ENCODE peak calls at places on chromosomes 2 and 18, in eight cellular contexts. O, B, A, N, P, T, F and K are unnamed samples.

GRCh38 chr2:238845583-238846480 is 2.1 kb upstream of the TWIST2 start:
- DNase-seq in P (no peak), F (no peak), O (no peak), B (peak), N (no peak), A (no peak), T (no peak), K (no peak)

GRCh38 chr18:63155169-63155852 is 164.3 kb downstream of the BCL2 start:
- DNase-seq in F (peak), A (no peak), N (peak), P (peak), O (peak), B (no peak), T (peak), K (no peak)

GRCh38 chr2:48194641-48195040 is 288.3 kb upstream of the FBXO11 start:
- DNase-seq in T (no peak), P (no peak), O (no peak), A (no peak), N (no peak), B (no peak), F (no peak), K (no peak)

GRCh38 chr2:122368576-122369243 is 613.3 kb downstream of the TSN start:
- DNase-seq in N (no peak), F (no peak), A (no peak), P (no peak), O (no peak), B (no peak), T (no peak), K (no peak)

GRCh38 chr2:190858817-190859216 is 21.8 kb upstream of the GLS start:
- DNase-seq in A (no peak), T (no peak), P (no peak), N (no peak), B (no peak), F (no peak), O (no peak), K (no peak)

GRCh38 chr18:389658-390357 is 110.7 kb downstream of the COLEC12 start:
- DNase-seq in P (no peak), B (no peak), N (no peak), T (no peak), O (no peak), F (no peak), A (no peak), K (no peak)

GRCh38 chr2:198545411-198545810 is 741.0 kb downstream of the PLCL1 start:
- DNase-seq in N (no peak), A (no peak), P (no peak), O (no peak), B (no peak), F (no peak), T (no peak), K (no peak)

GRCh38 chr2:171150694-171151285 is 9.9 kb downstream of the TLK1 start:
- DNase-seq in O (no peak), T (no peak), N (no peak), A (no peak), F (no peak), B (no peak), P (no peak), K (no peak)

GRCh38 chr2:240355001-240355891 is 80.2 kb upstream of the GPC1 start:
- DNase-seq in A (no peak), P (no peak), F (no peak), T (no peak), N (no peak), O (no peak), B (no peak), K (no peak)

GRCh38 chr2:149566652-149567051 is 20.9 kb downstream of the MMADHC start:
- DNase-seq in O (no peak), P (no peak), F (no peak), A (no peak), B (no peak), T (no peak), N (no peak), K (no peak)

GRCh38 chr2:45849491-45850283 is 198.2 kb downstream of the PRKCE start:
- DNase-seq in T (no peak), A (no peak), B (no peak), O (no peak), P (no peak), N (no peak), F (no peak), K (no peak)

GRCh38 chr2:15653806-15654726 is 62.4 kb downstream of the DDX1 start:
- DNase-seq in F (no peak), A (no peak), N (no peak), O (no peak), P (no peak), B (no peak), T (no peak), K (no peak)

GRCh38 chr2:189685540-189686229 is 11.2 kb downstream of the ANKAR start:
- DNase-seq in B (no peak), A (no peak), P (peak), N (no peak), T (no peak), F (peak), O (peak), K (no peak)

GRCh38 chr2:135563793-135564192 is 32.5 kb downstream of the R3HDM1 start:
- DNase-seq in P (peak), F (no peak), B (no peak), T (no peak), O (peak), N (no peak), A (no peak), K (no peak)

GRCh38 chr2:224646242-224646846 is 61.2 kb upstream of the CUL3 start:
- DNase-seq in P (peak), A (no peak), F (no peak), B (no peak), O (peak), N (no peak), T (peak), K (no peak)

GRCh38 chr2:84958135-84959044 is 12.6 kb upstream of the KCMF1 start:
- DNase-seq in O (peak), N (no peak), B (no peak), F (peak), T (peak), A (no peak), P (no peak), K (no peak)

GRCh38 chr2:228541794-228542193 is 360.3 kb upstream of the SPHKAP start:
- DNase-seq in F (no peak), T (no peak), O (no peak), A (no peak), N (no peak), P (no peak), B (no peak), K (no peak)

GRCh38 chr2:99970292-99970868 is 172.0 kb downstream of the AFF3 start:
- DNase-seq in O (no peak), F (no peak), N (no peak), T (no peak), B (peak), A (no peak), P (no peak), K (no peak)

GRCh38 chr18:49768051-49768391 is 45.3 kb downstream of the ACAA2 start:
- DNase-seq in A (no peak), N (peak), O (peak), P (peak), T (peak), F (peak), B (no peak), K (no peak)

GRCh38 chr18:68150976-68151375 is 563.9 kb downstream of the TMX3 start:
- DNase-seq in O (no peak), B (no peak), A (no peak), N (no peak), F (no peak), T (no peak), P (no peak), K (no peak)

GRCh38 chr2:179036353-179036905 is 13.5 kb downstream of the CCDC141 start:
- DNase-seq in F (no peak), P (no peak), N (no peak), B (no peak), T (no peak), O (no peak), A (no peak), K (no peak)

GRCh38 chr2:144967971-144968370 is 448.1 kb upstream of the ZEB2 start:
- DNase-seq in A (no peak), F (no peak), N (no peak), T (no peak), O (no peak), B (no peak), P (no peak), K (no peak)

GRCh38 chr18:57425096-57425495 is 10.1 kb upstream of the ONECUT2 start:
- DNase-seq in O (no peak), P (no peak), B (no peak), A (no peak), T (no peak), F (no peak), N (no peak), K (no peak)

GRCh38 chr2:178391701-178392100 is 59.3 kb downstream of the PRKRA start:
- DNase-seq in O (no peak), P (no peak), F (no peak), B (no peak), T (no peak), N (no peak), A (no peak), K (no peak)

GRCh38 chr2:236706803-236707202 is 137.2 kb downstream of the ACKR3 start:
- DNase-seq in A (no peak), O (no peak), F (no peak), N (no peak), P (no peak), B (no peak), T (no peak), K (no peak)

GRCh38 chr2:237603718-237604362 is 13.3 kb upstream of the RAB17 start:
- DNase-seq in A (peak), N (no peak), F (no peak), T (no peak), O (peak), B (no peak), P (no peak), K (no peak)

GRCh38 chr2:240966457-240966905 is 31.9 kb upstream of the SNED1 start:
- DNase-seq in O (no peak), T (no peak), F (no peak), A (no peak), P (no peak), N (no peak), B (no peak), K (no peak)

GRCh38 chr18:54607213-54607934 is 16.3 kb downstream of the DYNAP start:
- DNase-seq in A (no peak), F (peak), N (no peak), O (peak), B (no peak), P (peak), T (no peak), K (no peak)

GRCh38 chr2:234293973-234294372 is 202.9 kb downstream of the ARL4C start:
- DNase-seq in A (no peak), F (no peak), P (no peak), B (no peak), O (peak), T (peak), N (no peak), K (no peak)

GRCh38 chr2:177771191-177771590 is 301.4 kb downstream of the PDE11A start:
- DNase-seq in A (no peak), F (no peak), T (peak), N (no peak), P (no peak), B (no peak), O (no peak), K (no peak)

GRCh38 chr2:28356095-28356911 is 36.4 kb upstream of the FOSL2 start:
- DNase-seq in B (peak), P (peak), O (peak), A (no peak), F (peak), T (no peak), N (peak), K (no peak)

GRCh38 chr2:8004250-8004681 is 677.6 kb upstream of the ID2 start:
- DNase-seq in B (no peak), A (no peak), T (no peak), N (no peak), F (no peak), O (no peak), P (peak), K (no peak)

GRCh38 chr2:67342394-67342793 is 54.7 kb upstream of the ETAA1 start:
- DNase-seq in O (no peak), P (no peak), N (no peak), F (no peak), B (no peak), A (no peak), T (no peak), K (no peak)
- TF ChIP-seq POLR2AphosphoS5 in O (no peak), P (no peak), N (no peak), F (no peak), B (no peak), A (no peak), T (no peak), K (no peak)

DNA sequence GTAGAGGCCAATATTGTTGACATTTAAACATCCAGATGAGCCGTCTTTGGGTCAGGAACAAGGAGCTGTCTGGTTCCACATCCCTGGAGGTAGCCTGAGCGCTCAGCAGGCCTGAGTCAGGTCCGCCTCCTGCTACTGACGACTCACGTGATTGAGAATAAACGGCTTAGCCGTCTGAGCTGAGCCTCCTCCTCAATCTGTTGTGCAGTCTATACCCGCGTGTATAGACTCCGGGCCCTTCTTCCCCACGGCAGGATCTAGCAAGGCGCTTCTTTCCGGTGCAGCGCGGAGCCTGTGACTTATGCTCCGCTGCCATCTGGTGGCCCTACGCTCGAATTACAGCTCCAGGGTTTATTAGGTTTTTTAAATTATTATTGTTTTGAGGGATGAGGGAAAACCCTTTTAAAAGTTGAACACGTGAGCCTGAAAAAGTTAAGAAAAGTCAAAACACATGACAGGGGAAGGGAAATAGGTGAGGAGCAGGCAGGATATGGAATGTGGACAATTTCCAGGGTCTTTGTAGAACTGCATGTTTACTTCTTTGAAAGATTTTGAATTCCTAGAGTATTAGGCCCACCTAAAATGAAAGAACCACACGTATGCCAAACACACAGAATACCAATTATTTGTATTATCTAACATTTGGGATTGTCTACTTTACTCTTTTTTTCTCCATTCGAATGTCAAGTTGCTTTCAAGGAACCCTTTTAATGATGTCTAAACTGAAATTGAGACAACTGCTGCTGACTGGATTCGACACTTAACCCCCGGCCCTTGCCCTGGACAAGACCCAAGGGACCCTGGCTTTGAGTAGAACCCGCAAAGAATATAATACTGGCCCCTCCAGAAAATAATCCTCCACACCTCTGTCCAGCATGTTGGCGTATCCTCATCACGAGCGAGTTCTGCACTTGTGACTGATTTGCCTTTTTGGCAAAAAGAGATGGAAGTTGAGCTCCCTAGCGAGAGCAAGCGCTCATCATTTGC is 112.4 kb upstream of the ZNF236 start:
- DNase-seq in P (peak), A (peak), B (no peak), N (peak), T (peak), O (peak), F (peak), K (peak)
- TF ChIP-seq POLR2A in P (no peak), A (no peak), B (no peak), N (no peak), T (no peak), O (no peak), F (no peak), K (no peak)

DNA sequence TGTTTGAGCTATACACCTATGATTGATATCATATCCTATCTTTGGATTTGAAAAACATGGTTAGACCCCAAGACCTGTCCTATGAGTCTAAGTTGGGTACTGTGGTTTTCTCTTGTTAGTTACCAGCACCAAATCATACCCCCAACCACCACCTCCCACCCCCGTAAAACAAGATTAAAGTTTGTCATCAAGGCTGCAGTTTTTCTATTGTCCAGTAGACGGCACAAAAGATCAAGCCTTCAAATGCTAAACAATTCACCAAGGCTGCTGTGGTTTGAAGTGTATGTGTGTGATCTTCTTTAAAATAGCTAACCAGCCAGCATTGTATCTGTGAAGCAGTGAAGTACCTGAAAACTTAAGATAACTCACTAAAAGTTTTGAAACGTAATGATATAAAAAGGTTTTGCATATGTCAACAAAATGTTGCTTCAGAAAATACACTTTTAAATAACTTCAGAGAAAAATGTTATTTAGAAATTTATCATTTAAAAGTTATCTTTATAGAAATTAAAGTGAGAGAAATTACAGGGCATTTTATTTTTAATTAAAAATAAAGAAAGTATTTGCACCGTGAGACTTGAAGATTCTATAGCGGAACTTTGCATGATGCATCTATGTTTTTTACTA is 5.8 kb upstream of the MEIS1 start:
- DNase-seq in A (no peak), N (no peak), T (peak), P (peak), F (no peak), B (no peak), O (peak), K (no peak)
- TF ChIP-seq POLR2AphosphoS5 in A (no peak), N (no peak), T (no peak), P (no peak), F (no peak), B (no peak), O (no peak), K (no peak)

GRCh38 chr2:201120500-201120899 is 4.5 kb downstream of the CFLAR start:
- DNase-seq in O (no peak), T (no peak), N (no peak), P (no peak), B (no peak), A (no peak), F (no peak), K (no peak)

GRCh38 chr2:201116115-201116958 is at the start of gene CFLAR:
- DNase-seq in P (peak), O (peak), A (peak), F (peak), B (peak), N (peak), T (peak), K (no peak)

GRCh38 chr2:201118121-201118956 is 2.4 kb downstream of the CFLAR start:
- DNase-seq in N (peak), T (peak), A (no peak), P (peak), B (peak), O (peak), F (peak), K (no peak)

GRCh38 chr2:201116959-201117734 is 1.2 kb downstream of the CFLAR start:
- DNase-seq in N (no peak), F (peak), A (no peak), B (peak), P (peak), T (peak), O (peak), K (no peak)

GRCh38 chr2:201118957-201119848 is 3.2 kb downstream of the CFLAR start:
- DNase-seq in P (peak), A (no peak), F (no peak), T (peak), B (no peak), N (no peak), O (peak), K (no peak)
- TF ChIP-seq POLR2A in P (peak), A (no peak), F (no peak), T (no peak), B (no peak), N (no peak), O (no peak), K (no peak)

GRCh38 chr2:42566006-42566405 is 2.4 kb upstream of the MTA3 start:
- DNase-seq in F (no peak), A (no peak), B (no peak), T (no peak), P (no peak), N (no peak), O (no peak), K (no peak)

GRCh38 chr2:42568431-42569115 is at the start of gene MTA3:
- DNase-seq in A (peak), F (peak), P (peak), T (no peak), N (peak), B (no peak), O (peak), K (no peak)

GRCh38 chr2:42567806-42568429 is 514 bp upstream of the MTA3 start:
- DNase-seq in P (peak), T (no peak), A (peak), O (no peak), F (peak), B (no peak), N (peak), K (no peak)

GRCh38 chr2:42567389-42567788 is 1.0 kb upstream of the MTA3 start:
- DNase-seq in B (no peak), A (no peak), T (no peak), N (no peak), F (no peak), O (no peak), P (no peak), K (no peak)

GRCh38 chr2:42566837-42567251 is 1.6 kb upstream of the MTA3 start:
- DNase-seq in F (no peak), O (no peak), P (no peak), T (no peak), B (no peak), A (no peak), N (no peak), K (no peak)
- TF ChIP-seq POLR2AphosphoS5 in F (no peak), O (no peak), P (no peak), T (no peak), B (no peak), A (no peak), N (no peak), K (no peak)

GRCh38 chr2:64313311-64313710 is 140.7 kb upstream of the LGALSL start:
- DNase-seq in B (no peak), F (no peak), N (no peak), A (no peak), T (no peak), P (no peak), O (no peak), K (no peak)

GRCh38 chr2:64311191-64311910 is 142.6 kb upstream of the LGALSL start:
- DNase-seq in P (no peak), B (peak), N (no peak), F (no peak), T (no peak), O (no peak), A (no peak), K (no peak)

GRCh38 chr2:64315561-64315960 is 138.4 kb upstream of the LGALSL start:
- DNase-seq in B (peak), P (no peak), T (no peak), F (no peak), A (no peak), N (no peak), O (no peak), K (no peak)

GRCh38 chr2:64312622-64312948 is 141.4 kb upstream of the LGALSL start:
- DNase-seq in F (no peak), P (no peak), B (no peak), O (no peak), N (no peak), T (no peak), A (no peak), K (no peak)

GRCh38 chr2:64311948-64312621 is 141.9 kb upstream of the LGALSL start:
- DNase-seq in B (peak), T (peak), F (peak), P (peak), A (no peak), O (peak), N (peak), K (no peak)
- TF ChIP-seq POLR2A in B (no peak), T (no peak), F (no peak), P (no peak), A (no peak), O (no peak), N (no peak), K (no peak)

GRCh38 chr18:74597662-74598349 is at the start of gene ZNF407:
- DNase-seq in N (peak), T (peak), F (peak), A (peak), P (peak), B (peak), O (peak), K (no peak)
- TF ChIP-seq POLR2AphosphoS5 in N (peak), T (peak), F (peak), A (peak), P (peak), B (peak), O (peak), K (peak)